ENCODE peak calls at places on chromosomes 12 and 14, in five cellular contexts. V, E, O, K and I are unnamed samples.
A peak's percentile ranks its signal among the peaks of the same experiment; 100 is the strongest.

GRCh38 chr14:94052662-94053061 is 26.5 kb downstream of the OTUB2 start:
- DNase-seq in V (no peak), E (peak; percentile 28), O (no peak), K (no peak), I (no peak)

GRCh38 chr12:84136862-84137367 is 775.7 kb downstream of the SLC6A15 start:
- DNase-seq in V (peak; percentile 66), E (no peak), O (no peak), K (no peak), I (no peak)

GRCh38 chr14:100841445-100842403 is 15.8 kb downstream of the MEG3 start:
- DNase-seq in V (no peak), E (no peak), O (no peak), K (no peak), I (no peak)

GRCh38 chr14:28762949-28763313 is 3.7 kb upstream of the FOXG1 start:
- DNase-seq in V (no peak), E (no peak), O (no peak), K (no peak), I (no peak)

GRCh38 chr12:65728913-65729793 is 95.1 kb upstream of the HMGA2 start:
- DNase-seq in V (peak; percentile 46), E (peak; percentile 74), O (peak; percentile 79), K (peak; percentile 18), I (peak; percentile 14)

GRCh38 chr14:71626281-71626835 is 305.9 kb upstream of the RGS6 start:
- DNase-seq in V (no peak), E (no peak), O (no peak), K (no peak), I (no peak)

GRCh38 chr14:48398675-48399282 is 723.4 kb upstream of the MDGA2 start:
- DNase-seq in V (peak; percentile 68), E (no peak), O (no peak), K (peak; percentile 30), I (peak; percentile 60)

GRCh38 chr12:262817-263216 is at the start of gene SLC6A13:
- DNase-seq in V (no peak), E (no peak), O (no peak), K (peak; percentile 9), I (no peak)

GRCh38 chr14:90293766-90294471 is 37.6 kb downstream of the PSMC1 start:
- DNase-seq in V (no peak), E (no peak), O (no peak), K (no peak), I (no peak)

GRCh38 chr12:38149395-38150073 is 167.0 kb upstream of the ALG10B start:
- DNase-seq in V (no peak), E (no peak), O (no peak), K (no peak), I (peak; percentile 96)

GRCh38 chr14:38207830-38208815 is at the start of gene SSTR1:
- DNase-seq in V (peak; percentile 45), E (peak; percentile 71), O (peak; percentile 64), K (peak; percentile 18), I (no peak)

GRCh38 chr12:117390866-117391265 is 29.4 kb upstream of the NOS1 start:
- DNase-seq in V (no peak), E (no peak), O (no peak), K (no peak), I (no peak)

GRCh38 chr12:52631264-52631663 is 12.9 kb upstream of the KRT73 start:
- DNase-seq in V (no peak), E (peak; percentile 7), O (peak; percentile 17), K (no peak), I (no peak)

GRCh38 chr12:54253240-54253639 is 26.7 kb downstream of the CBX5 start:
- DNase-seq in V (no peak), E (no peak), O (no peak), K (no peak), I (no peak)

GRCh38 chr14:72921396-72921795 is 4.9 kb upstream of the DCAF4 start:
- DNase-seq in V (no peak), E (no peak), O (no peak), K (no peak), I (no peak)

GRCh38 chr12:132397934-132398385 is 68.6 kb upstream of the GALNT9 start:
- DNase-seq in V (no peak), E (peak; percentile 49), O (no peak), K (no peak), I (no peak)

GRCh38 chr14:53491256-53491905 is 338.3 kb upstream of the DDHD1 start:
- DNase-seq in V (peak; percentile 34), E (no peak), O (no peak), K (no peak), I (no peak)

GRCh38 chr12:13049816-13050215 is 5.6 kb downstream of the FAM234B start:
- DNase-seq in V (peak; percentile 6), E (no peak), O (no peak), K (no peak), I (no peak)

GRCh38 chr12:94207467-94208432 is 59.4 kb downstream of the PLXNC1 start:
- DNase-seq in V (no peak), E (no peak), O (no peak), K (no peak), I (peak; percentile 16)

GRCh38 chr12:20372326-20373097 is 4.2 kb downstream of the PDE3A start:
- DNase-seq in V (no peak), E (no peak), O (no peak), K (no peak), I (no peak)

DNA sequence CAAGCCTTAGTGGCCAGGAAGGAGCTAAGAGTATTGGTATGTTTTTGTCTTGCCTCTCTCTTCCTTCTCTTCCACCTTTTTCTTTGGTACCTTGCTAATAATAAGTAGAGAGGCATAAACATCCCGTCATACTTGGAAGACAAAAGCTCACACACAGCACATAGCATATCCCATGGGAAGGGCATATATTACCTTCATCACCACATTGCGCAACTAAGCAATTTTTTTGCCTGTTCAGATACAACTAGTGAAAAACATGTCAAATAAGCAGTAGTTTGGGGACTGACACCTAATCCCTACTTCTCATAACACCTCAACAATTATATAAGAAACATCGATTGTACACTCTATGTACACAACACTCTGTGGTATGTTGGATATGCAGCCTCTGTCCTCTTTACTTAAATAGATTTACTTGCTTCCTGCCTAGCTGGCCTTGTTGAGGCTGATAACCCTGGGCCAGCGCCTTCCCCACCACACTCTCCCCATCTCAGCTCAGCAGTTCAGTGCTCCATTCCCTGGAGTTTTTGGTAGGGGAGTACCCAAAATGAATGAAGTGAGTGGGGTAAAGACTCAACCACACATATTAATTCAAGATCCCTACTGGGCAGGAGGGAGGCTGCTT is 35.4 kb downstream of the MBIP start:
- DNase-seq in V (no peak), E (no peak), O (no peak), K (no peak), I (no peak)
- H2BK12ac ChIP-seq in V (no peak overlapping the region), E (no peak overlapping the region), O (no peak overlapping the region), K (no peak overlapping the region), I (no peak overlapping the region)

GRCh38 chr12:79677667-79678066 is 13.1 kb downstream of the PAWR start:
- DNase-seq in V (no peak), E (no peak), O (no peak), K (no peak), I (no peak)

GRCh38 chr12:79680051-79680450 is 10.7 kb downstream of the PAWR start:
- DNase-seq in V (no peak), E (no peak), O (no peak), K (no peak), I (no peak)

GRCh38 chr12:79682593-79682992 is 8.2 kb downstream of the PAWR start:
- DNase-seq in V (no peak), E (no peak), O (no peak), K (no peak), I (peak; percentile 9)

GRCh38 chr12:79678306-79678705 is 12.5 kb downstream of the PAWR start:
- DNase-seq in V (no peak), E (no peak), O (no peak), K (no peak), I (no peak)

GRCh38 chr12:79681008-79681590 is 9.7 kb downstream of the PAWR start:
- DNase-seq in V (peak; percentile 68), E (no peak), O (no peak), K (no peak), I (peak; percentile 5)
- H3K23ac ChIP-seq in V (no peak overlapping the region), E (no peak overlapping the region), O (no peak overlapping the region), K (no peak overlapping the region), I (no peak overlapping the region)

DNA sequence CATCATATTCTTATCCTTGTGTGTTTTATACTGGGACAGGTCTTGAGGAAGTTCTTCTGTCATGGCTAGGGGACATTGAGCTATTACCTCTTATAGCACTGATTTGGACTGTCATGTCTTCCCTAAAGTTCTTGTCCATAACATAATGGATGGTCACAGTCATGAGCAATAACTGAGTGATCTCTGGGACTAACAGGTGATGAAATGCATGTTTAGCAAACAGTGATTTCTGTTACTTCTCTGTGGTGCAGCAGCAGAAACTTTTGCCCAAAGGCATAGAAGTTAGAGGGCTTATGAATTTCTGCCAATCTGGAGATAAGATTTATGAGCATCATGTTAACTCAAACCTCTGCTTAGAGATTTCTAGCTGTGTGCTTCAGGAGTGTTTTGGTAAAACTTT is 5.9 kb downstream of the ADIPOR2 start:
- DNase-seq in V (no peak), E (no peak), O (no peak), K (no peak), I (no peak)
- H3K4me1 ChIP-seq in V (no peaks in the 10 kb centered on the region), E (no peaks in the 10 kb centered on the region), O (no peaks in the 10 kb centered on the region), K (peaks cover 2% of the 10 kb centered on the region), I (no peaks in the 10 kb centered on the region)

DNA sequence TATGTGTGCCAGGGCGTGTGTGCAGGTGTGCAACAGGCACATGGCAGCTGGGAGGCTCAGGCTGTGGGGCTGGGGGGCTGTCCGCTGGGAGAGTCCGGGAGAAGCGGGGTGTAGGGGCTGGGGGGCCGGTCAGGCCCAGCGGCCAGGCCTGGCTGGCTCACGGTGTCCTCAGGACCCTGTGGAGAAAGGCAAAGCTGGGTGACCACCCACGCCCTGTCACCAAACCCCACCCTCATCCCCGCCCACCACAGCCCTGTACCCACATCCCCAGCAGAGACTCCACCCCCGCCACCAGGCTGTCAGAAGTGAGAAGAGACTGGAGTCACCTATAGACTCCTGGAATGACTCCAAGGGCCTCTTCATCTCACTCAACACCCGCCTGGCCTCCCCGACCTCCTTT is 85.3 kb downstream of the SCARB1 start:
- DNase-seq in V (no peak), E (no peak), O (no peak), K (no peak), I (no peak)
- H2BK12ac ChIP-seq in V (no peak overlapping the region), E (no peak overlapping the region), O (no peak overlapping the region), K (peak overlapping the region; percentile 95), I (no peak overlapping the region)